ENCODE peak calls at places on chromosomes 11 and 22, in ten cellular contexts. F, A, B, J, V, U, D, N, K and R are unnamed samples.

GRCh38 chr11:17590463-17590862 is 43.4 kb downstream of the OTOG start:
- DNase-seq in F (no peak), A (no peak), B (no peak), J (no peak), V (no peak), U (no peak), D (no peak), N (no peak), K (no peak), R (no peak)

GRCh38 chr11:118180300-118180703 is 3.9 kb upstream of the SCN2B start:
- DNase-seq in F (no peak), A (no peak), B (peak), J (peak), V (peak), U (no peak), D (no peak), N (no peak), K (peak), R (peak)

GRCh38 chr22:37431811-37432707 is 4.8 kb upstream of the ELFN2 start:
- DNase-seq in F (no peak), A (no peak), B (peak), J (no peak), V (no peak), U (no peak), D (peak), N (peak), K (peak), R (peak)

GRCh38 chr22:29626497-29627195 is 23.2 kb downstream of the NF2 start:
- DNase-seq in F (no peak), A (no peak), B (peak), J (no peak), V (no peak), U (no peak), D (peak), N (no peak), K (peak), R (peak)

GRCh38 chr11:119641991-119642745 is 86.8 kb downstream of the NECTIN1 start:
- DNase-seq in F (peak), A (no peak), B (peak), J (no peak), V (no peak), U (no peak), D (no peak), N (peak), K (peak), R (peak)

GRCh38 chr11:3026803-3027202 is 30.4 kb downstream of the CARS1 start:
- DNase-seq in F (no peak), A (no peak), B (no peak), J (no peak), V (no peak), U (no peak), D (no peak), N (no peak), K (no peak), R (no peak)

GRCh38 chr11:6387811-6388599 is 2.3 kb upstream of the SMPD1 start:
- DNase-seq in F (no peak), A (no peak), B (peak), J (no peak), V (peak), U (no peak), D (no peak), N (peak), K (no peak), R (no peak)

GRCh38 chr11:78630561-78631303 is 56.1 kb upstream of the NARS2 start:
- DNase-seq in F (no peak), A (no peak), B (no peak), J (no peak), V (no peak), U (no peak), D (no peak), N (no peak), K (no peak), R (no peak)

GRCh38 chr22:45818130-45819085 is 146.8 kb downstream of the ATXN10 start:
- DNase-seq in F (no peak), A (no peak), B (no peak), J (peak), V (no peak), U (no peak), D (no peak), N (no peak), K (no peak), R (no peak)

GRCh38 chr11:122656631-122657101 is 1.1 kb downstream of the UBASH3B start:
- DNase-seq in F (peak), A (peak), B (peak), J (peak), V (no peak), U (peak), D (no peak), N (peak), K (peak), R (peak)

GRCh38 chr11:63858628-63859550 is 20.0 kb downstream of the MARK2 start:
- DNase-seq in F (no peak), A (no peak), B (peak), J (peak), V (no peak), U (no peak), D (no peak), N (peak), K (peak), R (no peak)

GRCh38 chr22:18970180-18970947 is 34.3 kb upstream of the PRODH start:
- DNase-seq in F (no peak), A (no peak), B (peak), J (no peak), V (peak), U (no peak), D (no peak), N (peak), K (peak), R (no peak)

GRCh38 chr11:66619080-66619554 is 2.7 kb downstream of the RBM14 start:
- DNase-seq in F (no peak), A (no peak), B (peak), J (no peak), V (no peak), U (no peak), D (no peak), N (peak), K (peak), R (peak)

GRCh38 chr11:45663486-45664375 is 1.7 kb downstream of the CHST1 start:
- DNase-seq in F (no peak), A (no peak), B (no peak), J (no peak), V (no peak), U (no peak), D (no peak), N (no peak), K (no peak), R (no peak)

GRCh38 chr11:116862951-116863350 is 25.5 kb upstream of the APOA1 start:
- DNase-seq in F (no peak), A (no peak), B (peak), J (no peak), V (no peak), U (no peak), D (no peak), N (no peak), K (no peak), R (no peak)

GRCh38 chr11:100602716-100603115 is 84.4 kb upstream of the ARHGAP42 start:
- DNase-seq in F (no peak), A (no peak), B (no peak), J (no peak), V (no peak), U (no peak), D (no peak), N (no peak), K (no peak), R (no peak)

GRCh38 chr11:131760191-131760951 is 390.0 kb downstream of the NTM start:
- DNase-seq in F (no peak), A (no peak), B (peak), J (no peak), V (no peak), U (no peak), D (peak), N (peak), K (no peak), R (no peak)

GRCh38 chr11:7595951-7596350 is 77.3 kb downstream of the CYB5R2 start:
- DNase-seq in F (no peak), A (no peak), B (no peak), J (no peak), V (no peak), U (no peak), D (no peak), N (no peak), K (no peak), R (no peak)

GRCh38 chr11:67468509-67468834 is 579 bp downstream of the TMEM134 start:
- DNase-seq in F (no peak), A (no peak), B (no peak), J (no peak), V (no peak), U (no peak), D (no peak), N (no peak), K (no peak), R (no peak)

GRCh38 chr11:111429066-111429506 is 50.0 kb upstream of the POU2AF1 start:
- DNase-seq in F (peak), A (no peak), B (peak), J (peak), V (no peak), U (peak), D (no peak), N (peak), K (peak), R (no peak)

GRCh38 chr11:134677338-134677948 is 265.4 kb upstream of the B3GAT1 start:
- DNase-seq in F (no peak), A (no peak), B (no peak), J (no peak), V (no peak), U (no peak), D (no peak), N (no peak), K (no peak), R (no peak)

GRCh38 chr11:44280257-44280656 is 29.7 kb downstream of the ALX4 start:
- DNase-seq in F (no peak), A (no peak), B (no peak), J (no peak), V (no peak), U (no peak), D (no peak), N (no peak), K (no peak), R (no peak)

GRCh38 chr11:26027887-26028286 is 304.0 kb upstream of the ANO3 start:
- DNase-seq in F (no peak), A (no peak), B (no peak), J (no peak), V (no peak), U (no peak), D (no peak), N (no peak), K (no peak), R (no peak)

GRCh38 chr11:116126540-116126939 is 622.3 kb upstream of the CADM1 start:
- DNase-seq in F (no peak), A (no peak), B (no peak), J (no peak), V (no peak), U (no peak), D (no peak), N (no peak), K (no peak), R (no peak)